ENCODE peak calls at places on chromosomes 1 and 21, in five cellular contexts. I, C, T, V and S are unnamed samples.

GRCh38 chr1:233038581-233038980 is 88.2 kb downstream of the NTPCR start:
- DNase-seq in I (no peak), V (no peak), T (no peak), C (no peak), S (no peak)

GRCh38 chr1:12147116-12147753 is 19.6 kb upstream of the TNFRSF1B start:
- DNase-seq in V (no peak), T (no peak), I (no peak), C (no peak), S (no peak)

GRCh38 chr1:197807739-197808453 is 32.6 kb upstream of the DENND1B start:
- DNase-seq in I (no peak), C (no peak), V (peak), T (no peak), S (no peak)

GRCh38 chr1:235124111-235124510 is 4.5 kb downstream of the TOMM20 start:
- DNase-seq in C (no peak), V (no peak), T (no peak), I (no peak), S (no peak)

GRCh38 chr1:22254756-22255155 is 111.9 kb upstream of the WNT4 start:
- DNase-seq in T (no peak), V (no peak), C (no peak), I (no peak), S (no peak)

GRCh38 chr1:48059289-48059688 is 62.1 kb upstream of the TRABD2B start:
- DNase-seq in C (no peak), I (no peak), V (no peak), T (no peak), S (no peak)

GRCh38 chr1:65773391-65773790 is 19.3 kb upstream of the PDE4B start:
- DNase-seq in I (no peak), C (no peak), V (no peak), T (no peak), S (no peak)

GRCh38 chr1:183817576-183818288 is 12.8 kb downstream of the RGL1 start:
- DNase-seq in V (no peak), T (no peak), I (no peak), C (no peak), S (no peak)

GRCh38 chr21:39556176-39556575 is 56.6 kb upstream of the B3GALT5 start:
- DNase-seq in V (no peak), I (no peak), C (no peak), T (no peak), S (no peak)

GRCh38 chr1:161738627-161739287 is 10.8 kb upstream of the DUSP12 start:
- DNase-seq in C (peak), I (peak), T (peak), V (peak), S (peak)

GRCh38 chr1:166870584-166870983 is 5.5 kb downstream of the TADA1 start:
- DNase-seq in T (no peak), C (no peak), V (no peak), I (no peak), S (no peak)

GRCh38 chr1:154288694-154289093 is 16.3 kb downstream of the HAX1 start:
- DNase-seq in I (no peak), V (no peak), T (no peak), C (no peak), S (no peak)

GRCh38 chr1:110718452-110718851 is 43.7 kb upstream of the KCNA3 start:
- DNase-seq in V (no peak), C (peak), T (no peak), I (no peak), S (no peak)

GRCh38 chr1:81114191-81114590 is 686.5 kb upstream of the ADGRL2 start:
- DNase-seq in V (no peak), I (no peak), C (no peak), T (no peak), S (no peak)

GRCh38 chr1:67791686-67792475 is 41.4 kb downstream of the GNG12 start:
- DNase-seq in I (peak), C (no peak), V (peak), T (no peak), S (peak)

GRCh38 chr1:17167783-17168479 is 37.0 kb upstream of the PADI1 start:
- DNase-seq in C (no peak), I (peak), T (no peak), V (peak), S (peak)

GRCh38 chr1:112905420-112906154 is 50.4 kb downstream of the SLC16A1 start:
- DNase-seq in I (peak), C (no peak), V (peak), T (peak), S (peak)

GRCh38 chr1:41915786-41916571 is 2.7 kb downstream of the HIVEP3 start:
- DNase-seq in T (no peak), C (no peak), I (no peak), V (peak), S (no peak)

GRCh38 chr1:25066731-25067520 is 136.8 kb upstream of the RUNX3 start:
- DNase-seq in C (no peak), V (no peak), T (no peak), I (no peak), S (no peak)

GRCh38 chr1:1956101-1956500 is 37.0 kb upstream of the TMEM52 start:
- DNase-seq in C (no peak), V (no peak), I (no peak), T (no peak), S (no peak)

GRCh38 chr1:22143065-22143514 is at the start of gene WNT4:
- DNase-seq in I (no peak), T (peak), C (no peak), V (peak), S (peak)

GRCh38 chr1:87203890-87204289 is 124.8 kb upstream of the LMO4 start:
- DNase-seq in C (no peak), V (peak), I (peak), T (no peak), S (peak)

GRCh38 chr1:240611619-240612490 is at the start of gene GREM2:
- DNase-seq in T (peak), C (no peak), V (peak), I (peak), S (peak)

GRCh38 chr21:37531402-37532042 is 164.9 kb downstream of the DYRK1A start:
- DNase-seq in I (no peak), T (no peak), V (no peak), C (peak), S (no peak)

GRCh38 chr1:17205652-17206051 is 724 bp downstream of the PADI1 start:
- DNase-seq in I (no peak), C (no peak), T (no peak), V (no peak), S (no peak)

GRCh38 chr1:226973898-226974543 is 33.9 kb downstream of the COQ8A start:
- DNase-seq in V (peak), I (peak), T (peak), C (peak), S (peak)

GRCh38 chr1:24727490-24728214 is 17.6 kb upstream of the CLIC4 start:
- DNase-seq in T (peak), C (peak), I (peak), V (peak), S (peak)

GRCh38 chr1:227900571-227901051 is 47.1 kb downstream of the WNT9A start:
- DNase-seq in T (no peak), I (no peak), V (no peak), C (peak), S (no peak)

GRCh38 chr1:64745181-64745985 is 508 bp downstream of the RAVER2 start:
- DNase-seq in V (peak), C (peak), I (peak), T (peak), S (no peak)

GRCh38 chr1:180800945-180801344 is 111.8 kb upstream of the KIAA1614 start:
- DNase-seq in I (no peak), C (no peak), T (no peak), V (no peak), S (no peak)

GRCh38 chr1:31753623-31754349 is 10.4 kb downstream of the ADGRB2 start:
- DNase-seq in I (no peak), C (peak), V (peak), T (peak), S (peak)

DNA sequence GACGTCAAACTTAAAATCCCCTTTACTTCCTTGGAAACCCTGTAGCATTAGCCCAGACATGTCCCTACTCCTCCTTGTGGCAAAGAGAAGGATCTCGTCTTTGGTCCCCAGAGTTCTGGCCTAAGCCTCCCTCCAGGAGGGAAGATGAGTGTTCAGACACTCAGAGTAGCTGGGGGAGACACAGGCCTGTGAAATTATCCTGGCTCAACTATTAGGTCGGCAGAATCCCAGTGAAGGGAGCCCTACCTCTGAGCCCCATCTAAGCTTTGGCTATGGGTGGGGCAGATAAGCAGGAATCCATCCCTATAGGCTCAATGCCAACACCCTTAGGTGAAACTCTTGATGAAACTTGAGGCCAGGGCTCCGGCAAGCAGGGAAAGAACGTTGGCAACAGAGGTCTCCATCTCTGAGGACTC is 1.7 kb upstream of the SFN start:
- DNase-seq in I (peak), T (no peak), C (no peak), V (no peak), S (peak)
- TF ChIP-seq CTCF in I (peak), T (no peak), C (no peak), V (peak), S (peak)

DNA sequence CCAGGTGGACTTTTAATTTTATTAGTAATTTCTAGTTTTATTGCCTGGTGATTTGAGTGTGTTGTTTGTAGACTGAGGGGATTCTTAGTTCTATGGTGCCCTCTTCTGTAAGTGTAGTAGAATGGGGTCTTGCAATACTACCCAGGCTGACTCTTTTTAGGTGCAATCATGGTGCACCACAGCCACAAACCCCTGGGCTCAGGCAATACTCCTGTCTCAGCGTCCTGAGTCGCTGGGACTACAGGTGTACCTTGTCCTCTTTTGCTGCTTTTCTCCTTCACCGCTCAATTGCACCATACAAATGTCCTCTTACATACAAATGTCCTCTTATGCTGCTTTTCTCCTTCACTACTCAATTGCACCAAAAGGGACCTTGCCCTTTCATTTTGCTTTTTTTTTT is 43.1 kb downstream of the SCP2 start:
- DNase-seq in C (no peak), T (peak), I (peak), V (peak), S (peak)
- TF ChIP-seq CTCF in C (peak), T (peak), I (peak), V (peak), S (peak)

DNA sequence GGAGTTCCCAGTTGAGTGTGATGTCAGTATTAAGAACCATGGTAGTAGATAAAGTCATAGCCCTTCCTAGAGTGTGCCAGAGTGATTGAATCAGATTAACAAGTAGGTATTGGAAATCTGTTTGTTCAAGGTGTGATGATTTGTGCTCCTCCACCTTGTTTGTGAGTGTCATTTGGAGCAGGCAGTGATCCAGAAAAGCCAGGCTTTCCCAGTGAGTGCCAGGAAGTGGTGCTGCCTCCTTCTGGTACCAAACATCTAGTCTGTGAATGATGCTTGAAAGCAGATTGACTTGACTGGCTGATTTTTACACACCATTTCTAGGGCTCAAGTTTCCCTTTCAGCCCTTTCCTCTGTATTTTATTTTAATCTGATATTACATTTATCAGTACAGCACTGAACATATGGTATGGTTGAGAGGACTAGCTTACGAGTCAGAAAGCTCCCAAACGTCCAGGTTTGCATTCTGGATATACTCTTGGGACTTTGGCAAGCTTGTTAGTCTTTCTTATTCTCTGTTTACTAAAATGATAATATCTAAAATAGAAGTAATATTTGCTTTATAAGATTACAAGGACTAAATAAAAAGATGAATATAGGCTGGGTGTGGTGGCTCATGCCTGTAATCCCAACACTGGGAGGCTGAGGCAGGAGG is 100.7 kb downstream of the PATJ start:
- DNase-seq in C (no peak), V (peak), I (no peak), T (no peak), S (peak)
- TF ChIP-seq CTCF in C (peak), V (no peak), I (peak), T (peak), S (peak)

GRCh38 chr1:172002725-172003345 is 161.5 kb downstream of the DNM3 start:
- DNase-seq in T (peak), V (peak), C (no peak), I (peak), S (peak)
- TF ChIP-seq CTCF in T (peak), V (peak), C (peak), I (peak), S (peak)